ENCODE peak calls at places on chromosomes 5 and 9, in eight cellular contexts. K is Peyer's patch, M is cardiac fibroblast, Y is fibroblast of pulmonary artery, Q is fibroblast of mammary gland, T is tibial artery, O is natural killer cell, L is endothelial cell of umbilical vein. G is an unnamed sample.

GRCh38 chr9:97046228-97046627 is 7.3 kb upstream of the CTSV start:
- DNase-seq in K (peak; percentile 59), M (peak; percentile 21), Y (no peak), Q (peak; percentile 20), T (no peak), O (no peak), L (no peak), G (no peak)

GRCh38 chr9:105138306-105138801 is 106.1 kb upstream of the SLC44A1 start:
- DNase-seq in K (no peak), M (peak; percentile 59), Y (peak; percentile 38), Q (peak; percentile 55), T (no peak), O (no peak), L (no peak), G (no peak)

GRCh38 chr5:168097852-168098251 is 193.6 kb upstream of the WWC1 start:
- DNase-seq in K (no peak), M (no peak), Y (no peak), Q (no peak), T (no peak), O (no peak), L (no peak), G (no peak)

GRCh38 chr5:37120270-37120669 is 128.9 kb downstream of the CPLANE1 start:
- DNase-seq in K (no peak), M (no peak), Y (no peak), Q (no peak), T (no peak), O (no peak), L (no peak), G (no peak)

GRCh38 chr9:105295151-105295550 is 50.7 kb downstream of the SLC44A1 start:
- DNase-seq in K (no peak), M (no peak), Y (no peak), Q (no peak), T (no peak), O (no peak), L (no peak), G (no peak)

GRCh38 chr9:37201581-37201980 is 81.2 kb downstream of the ZCCHC7 start:
- DNase-seq in K (no peak), M (no peak), Y (no peak), Q (no peak), T (no peak), O (no peak), L (no peak), G (no peak)

GRCh38 chr9:84339951-84340350 is 607 bp downstream of the SLC28A3 start:
- DNase-seq in K (no peak), M (no peak), Y (no peak), Q (no peak), T (no peak), O (no peak), L (no peak), G (no peak)

GRCh38 chr5:178502401-178503100 is 87.6 kb downstream of the COL23A1 start:
- DNase-seq in K (no peak), M (no peak), Y (no peak), Q (no peak), T (no peak), O (no peak), L (no peak), G (no peak)

GRCh38 chr5:132388244-132389050 is 18.9 kb downstream of the SLC22A5 start:
- DNase-seq in K (no peak), M (peak; percentile 28), Y (peak; percentile 43), Q (peak; percentile 77), T (no peak), O (no peak), L (peak; percentile 95), G (peak; percentile 37)

GRCh38 chr9:97772145-97772544 is 75.0 kb upstream of the XPA start:
- DNase-seq in K (no peak), M (no peak), Y (no peak), Q (no peak), T (no peak), O (no peak), L (no peak), G (no peak)

GRCh38 chr9:97529363-97530076 is 28.1 kb downstream of the TMOD1 start:
- DNase-seq in K (no peak), M (peak; percentile 70), Y (peak; percentile 12), Q (peak; percentile 50), T (peak; percentile 84), O (no peak), L (no peak), G (peak; percentile 49)

GRCh38 chr9:103928452-103928851 is 165.7 kb upstream of the SMC2 start:
- DNase-seq in K (no peak), M (no peak), Y (no peak), Q (peak; percentile 1), T (no peak), O (no peak), L (no peak), G (no peak)
- TF ChIP-seq CTCF in K (no peak), M (no peak), Y (no peak), Q (no peak), T (no peak), O (no peak), L (no peak), G (no peak)

GRCh38 chr9:123745933-123746332 is 184.0 kb downstream of the DENND1A start:
- DNase-seq in K (no peak), M (no peak), Y (no peak), Q (no peak), T (no peak), O (no peak), L (no peak), G (no peak)

GRCh38 chr9:123753011-123753410 is 176.9 kb downstream of the DENND1A start:
- DNase-seq in K (no peak), M (no peak), Y (no peak), Q (no peak), T (no peak), O (no peak), L (no peak), G (no peak)

GRCh38 chr9:123753669-123754307 is 176.1 kb downstream of the DENND1A start:
- DNase-seq in K (no peak), M (no peak), Y (no peak), Q (no peak), T (no peak), O (no peak), L (no peak), G (no peak)

GRCh38 chr9:123746765-123747164 is 183.2 kb downstream of the DENND1A start:
- DNase-seq in K (no peak), M (no peak), Y (no peak), Q (no peak), T (no peak), O (no peak), L (no peak), G (no peak)

GRCh38 chr9:123749580-123750202 is 180.2 kb downstream of the DENND1A start:
- DNase-seq in K (no peak), M (no peak), Y (no peak), Q (peak; percentile 22), T (no peak), O (no peak), L (no peak), G (no peak)
- TF ChIP-seq CTCF in K (no peak), M (no peak), Y (no peak), Q (no peak), T (no peak), O (no peak), L (no peak), G (no peak)

DNA sequence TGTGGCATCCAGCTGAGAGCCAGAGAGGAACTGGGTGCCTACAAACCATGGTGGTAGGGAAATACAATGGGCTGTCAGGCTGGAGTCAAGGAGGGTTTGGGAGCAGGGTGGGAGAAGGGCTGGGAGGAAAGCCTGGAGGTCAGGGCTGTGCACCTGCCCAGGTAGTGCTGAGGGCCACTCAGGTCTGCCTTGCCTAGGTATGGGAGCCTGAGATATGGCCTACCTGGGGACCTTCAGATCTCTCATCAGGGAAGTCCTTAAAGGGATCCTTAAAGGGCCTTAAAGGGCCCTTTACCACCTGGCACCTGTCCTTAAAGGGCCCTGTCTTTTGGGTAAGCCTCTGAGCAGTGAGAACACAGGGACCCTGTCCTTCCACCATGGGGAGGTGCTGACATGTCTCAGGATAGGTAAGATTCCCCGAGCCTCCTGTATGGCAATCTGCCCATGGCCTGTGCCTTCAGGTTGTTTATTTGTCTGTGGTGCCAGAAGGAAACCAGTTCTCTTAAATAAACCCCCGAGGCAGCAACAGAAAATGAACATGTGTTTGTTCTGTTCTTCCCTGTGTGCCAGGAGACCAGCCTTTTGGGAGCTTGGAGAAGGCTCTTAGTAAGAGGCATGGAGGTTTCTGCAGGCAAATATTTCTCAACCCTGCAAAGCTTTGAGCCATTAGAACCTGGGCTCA is 23.3 kb downstream of the SLC25A48 start:
- DNase-seq in K (peak; percentile 10), M (no peak), Y (no peak), Q (no peak), T (no peak), O (no peak), L (no peak), G (no peak)
- TF ChIP-seq CTCF in K (no peak), M (no peak), Y (no peak), Q (no peak), T (no peak), O (no peak), L (no peak), G (no peak)

DNA sequence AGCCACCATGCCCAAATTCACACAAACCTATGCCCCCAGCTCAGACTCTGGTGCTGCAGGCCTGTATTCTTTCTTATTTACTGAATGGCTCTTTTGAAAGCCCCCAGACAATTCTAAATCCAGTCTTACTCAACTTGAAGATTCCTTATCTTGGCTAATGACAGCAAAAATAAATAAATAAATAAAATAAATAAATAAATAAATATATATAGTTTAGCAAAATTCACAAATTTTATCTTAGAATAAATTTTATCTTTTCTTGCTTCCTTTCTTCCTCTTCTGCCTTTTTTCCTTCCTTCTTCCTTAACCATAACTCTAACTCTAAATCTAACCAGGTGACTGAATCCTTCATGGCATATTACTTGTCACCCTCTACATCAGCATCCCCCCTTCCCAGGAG is 25.6 kb downstream of the ANXA2R start:
- DNase-seq in K (no peak), M (no peak), Y (no peak), Q (no peak), T (no peak), O (no peak), L (no peak), G (no peak)
- TF ChIP-seq CTCF in K (no peak), M (no peak), Y (no peak), Q (no peak), T (no peak), O (no peak), L (no peak), G (no peak)

DNA sequence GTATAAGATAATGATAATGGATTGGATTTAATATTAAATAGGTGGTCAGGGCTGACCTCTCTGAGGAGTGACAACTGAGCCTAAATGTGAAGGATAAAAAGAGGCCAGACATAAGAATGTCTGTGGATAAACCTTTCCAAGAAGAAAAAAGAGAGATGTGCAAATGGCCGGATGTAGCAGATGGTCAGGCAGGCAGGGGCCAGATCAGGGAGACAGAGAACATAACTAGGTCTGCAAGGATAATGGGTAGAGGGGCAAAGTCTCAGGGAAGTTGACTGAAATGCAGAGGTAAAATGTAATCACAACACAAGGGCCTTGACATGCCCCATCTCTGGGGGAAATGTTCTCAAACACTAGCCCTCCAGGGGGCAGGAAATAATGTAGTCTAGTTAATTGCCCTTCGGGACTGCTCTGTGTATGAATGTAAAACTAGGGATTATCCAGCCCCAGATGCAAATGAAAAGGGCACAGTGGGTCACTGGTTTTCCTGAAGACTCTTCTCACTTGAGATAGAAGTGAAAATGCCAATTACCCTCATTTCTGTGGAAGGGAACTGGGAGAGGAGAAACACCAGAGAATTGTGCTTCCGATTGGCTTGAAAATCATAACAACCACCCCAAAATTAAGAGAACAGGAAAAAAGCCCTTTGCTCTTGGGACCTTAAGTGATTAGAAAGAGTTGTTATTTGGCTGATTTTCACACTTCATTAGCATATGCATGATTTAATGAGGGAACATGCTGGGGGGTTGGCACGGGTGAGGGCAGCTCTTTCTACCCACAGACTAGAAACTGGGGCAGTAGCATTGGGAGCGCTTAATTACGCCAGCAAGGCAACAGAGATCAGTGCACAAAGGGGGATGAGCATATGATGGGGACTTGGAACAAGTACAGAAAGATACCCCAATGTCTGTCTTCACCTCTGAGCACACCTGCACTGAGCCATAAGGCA is 88.6 kb downstream of the PPP2R2B start:
- DNase-seq in K (no peak), M (no peak), Y (no peak), Q (no peak), T (no peak), O (no peak), L (no peak), G (no peak)
- TF ChIP-seq CTCF in K (no peak), M (no peak), Y (no peak), Q (no peak), T (no peak), O (no peak), L (no peak), G (no peak)

G was measured in HFFc6.